ENCODE peak calls at places on chromosomes 11 and 22, in nine cellular contexts. N is endothelial cell of umbilical vein; T is psoas muscle; U is NCI-H345; A is HT1080; H is activated CD4-positive, alpha-beta T cell treated with anti-CD3 and anti-CD28 coated beads for 36 hours; Z is hypothalamus; K is lower lobe of right lung; S is activated CD4-positive, CD25-positive, alpha-beta regulatory T cell treated with anti-CD3 and anti-CD28 coated beads, Interleukin-2, amount 50 U/mL, for 16 hours. M is an unnamed sample.

GRCh38 chr11:79902493-79902892 is 461.7 kb upstream of the TENM4 start:
- DNase-seq in T (no peak), N (no peak), Z (no peak), S (no peak), H (no peak), K (no peak), A (peak; percentile 13), U (no peak), M (no peak)

GRCh38 chr11:129608711-129609110 is 206.9 kb upstream of the TMEM45B start:
- DNase-seq in T (no peak), K (no peak), A (no peak), N (no peak), U (no peak), S (no peak), H (no peak), Z (no peak), M (no peak)

GRCh38 chr22:48754611-48755331 is 1072.9 kb downstream of the BRD1 start:
- DNase-seq in Z (no peak), N (no peak), S (no peak), T (no peak), A (no peak), K (peak; percentile 24), U (no peak), H (no peak), M (no peak)

GRCh38 chr11:44596541-44597276 is 31.2 kb downstream of the CD82 start:
- DNase-seq in A (no peak), U (no peak), N (no peak), K (no peak), T (no peak), Z (no peak), S (peak; percentile 28), H (peak; percentile 88), M (no peak)

GRCh38 chr11:111069076-111069475 is 176.4 kb upstream of the POU2AF2 start:
- DNase-seq in U (no peak), N (peak; percentile 57), H (no peak), S (no peak), K (no peak), A (peak; percentile 30), T (no peak), Z (no peak), M (no peak)

GRCh38 chr11:62020661-62021060 is 53.2 kb upstream of the FTH1 start:
- DNase-seq in S (no peak), K (no peak), A (no peak), T (no peak), Z (no peak), H (no peak), U (no peak), N (no peak), M (no peak)

GRCh38 chr11:118000850-118001228 is 14.6 kb downstream of the IL10RA start:
- DNase-seq in U (no peak), K (no peak), Z (no peak), H (no peak), T (no peak), N (no peak), S (no peak), A (no peak), M (no peak)

GRCh38 chr22:20111045-20111688 is 4.7 kb upstream of the RANBP1 start:
- DNase-seq in U (no peak), N (peak; percentile 23), H (peak; percentile 66), T (peak; percentile 48), A (peak; percentile 53), K (peak; percentile 44), S (no peak), Z (no peak), M (no peak)

GRCh38 chr11:104934594-104934993 is 33.8 kb downstream of the CASP4 start:
- DNase-seq in A (no peak), K (no peak), U (no peak), Z (no peak), H (no peak), T (no peak), N (no peak), S (no peak), M (no peak)

GRCh38 chr11:107408762-107409200 is 48.8 kb downstream of the CWF19L2 start:
- DNase-seq in H (no peak), T (no peak), K (no peak), A (no peak), U (no peak), N (no peak), S (no peak), Z (no peak), M (no peak)

GRCh38 chr11:63670738-63671321 is 346 bp downstream of the ATL3 start:
- DNase-seq in U (peak; percentile 36), T (peak; percentile 72), N (no peak), Z (peak; percentile 69), K (peak; percentile 75), H (peak; percentile 54), A (peak; percentile 62), S (no peak), M (peak; percentile 87)

GRCh38 chr11:105701098-105701497 is 91.2 kb downstream of the GRIA4 start:
- DNase-seq in K (no peak), S (no peak), H (no peak), A (no peak), T (no peak), Z (no peak), U (no peak), N (no peak), M (no peak)

GRCh38 chr11:73907191-73907590 is 30.4 kb downstream of the PAAF1 start:
- DNase-seq in U (no peak), H (peak; percentile 17), K (peak; percentile 50), Z (no peak), S (no peak), T (peak; percentile 48), N (no peak), A (peak; percentile 78), M (no peak)

M was measured in posterior cingulate gyrus.